ENCODE peak calls at places on chromosomes 7 and 10, in four cellular contexts. One of them, this sample, is unnamed.

GRCh38 chr7:12067156-12067831 is 143.8 kb upstream of the TMEM106B start:
- DNase-seq in Ammon's horn: peak; percentile 66
- DNase-seq in colonic mucosa: peak; percentile 72
- DNase-seq in anterior cingulate cortex: peak; percentile 16
- DNase-seq in this sample: peak; percentile 2

GRCh38 chr10:78358406-78358805 is 324.7 kb downstream of the RPS24 start:
- DNase-seq in Ammon's horn: no peak
- DNase-seq in colonic mucosa: no peak
- DNase-seq in anterior cingulate cortex: no peak
- DNase-seq in this sample: no peak

GRCh38 chr10:59847888-59848287 is 58.5 kb downstream of the CCDC6 start:
- DNase-seq in Ammon's horn: no peak
- DNase-seq in colonic mucosa: no peak
- DNase-seq in anterior cingulate cortex: no peak
- DNase-seq in this sample: no peak

GRCh38 chr7:47470567-47471357 is 111.1 kb downstream of the TNS3 start:
- DNase-seq in Ammon's horn: no peak
- DNase-seq in colonic mucosa: peak; percentile 73
- DNase-seq in anterior cingulate cortex: no peak
- DNase-seq in this sample: no peak

GRCh38 chr10:3763852-3764625 is 21.0 kb downstream of the KLF6 start:
- DNase-seq in Ammon's horn: no peak
- DNase-seq in colonic mucosa: no peak
- DNase-seq in anterior cingulate cortex: no peak
- DNase-seq in this sample: no peak

GRCh38 chr7:53624391-53624790 is 589.0 kb downstream of the POM121L12 start:
- DNase-seq in Ammon's horn: no peak
- DNase-seq in colonic mucosa: no peak
- DNase-seq in anterior cingulate cortex: no peak
- DNase-seq in this sample: no peak

GRCh38 chr7:141189231-141189630 is 115.4 kb downstream of the TMEM178B start:
- DNase-seq in Ammon's horn: no peak
- DNase-seq in colonic mucosa: no peak
- DNase-seq in anterior cingulate cortex: no peak
- DNase-seq in this sample: peak; percentile 84

GRCh38 chr10:48568131-48568530 is 36.7 kb downstream of the ARHGAP22 start:
- DNase-seq in Ammon's horn: no peak
- DNase-seq in colonic mucosa: no peak
- DNase-seq in anterior cingulate cortex: no peak
- DNase-seq in this sample: no peak

GRCh38 chr7:118870187-118870586 is 645.7 kb downstream of the ANKRD7 start:
- DNase-seq in Ammon's horn: no peak
- DNase-seq in colonic mucosa: no peak
- DNase-seq in anterior cingulate cortex: no peak
- DNase-seq in this sample: no peak

GRCh38 chr10:98186681-98187080 is 52.2 kb downstream of the R3HCC1L start:
- DNase-seq in Ammon's horn: no peak
- DNase-seq in colonic mucosa: no peak
- DNase-seq in anterior cingulate cortex: no peak
- DNase-seq in this sample: no peak

GRCh38 chr10:91220954-91221696 is 662 bp downstream of the PCGF5 start:
- DNase-seq in Ammon's horn: peak; percentile 34
- DNase-seq in colonic mucosa: peak; percentile 53
- DNase-seq in anterior cingulate cortex: no peak
- DNase-seq in this sample: no peak

GRCh38 chr10:34223658-34224057 is 591.4 kb downstream of the PARD3 start:
- DNase-seq in Ammon's horn: no peak
- DNase-seq in colonic mucosa: no peak
- DNase-seq in anterior cingulate cortex: no peak
- DNase-seq in this sample: no peak